ENCODE peak calls at places on chromosomes 2 and 18, in ten cellular contexts. W is AG10803; O is fibroblast of pulmonary artery; Y is A549; T is mesendoderm; D is ovary; X is CD8-positive, alpha-beta memory T cell; I is Panc1; F is fibroblast of lung; J is Caco-2. U is an unnamed sample.

GRCh38 chr2:174682578-174683391 is 81.5 kb downstream of the CHRNA1 start:
- DNase-seq in X (peak; percentile 80), Y (peak; percentile 64), I (no peak), D (peak; percentile 83), W (peak; percentile 63), F (peak; percentile 63), J (peak; percentile 58), O (peak; percentile 66), T (peak; percentile 78), U (peak; percentile 83)

GRCh38 chr18:10928971-10929373 is 220.4 kb downstream of the PIEZO2 start:
- DNase-seq in O (peak; percentile 39), J (no peak), Y (no peak), W (peak; percentile 51), T (no peak), D (no peak), I (no peak), F (peak; percentile 92), X (no peak), U (no peak)

GRCh38 chr2:216023055-216023648 is 9.8 kb upstream of the MREG start:
- DNase-seq in F (peak; percentile 40), I (no peak), W (peak; percentile 58), X (no peak), O (peak; percentile 71), J (peak; percentile 68), Y (peak; percentile 58), D (no peak), T (peak; percentile 77), U (no peak)

GRCh38 chr2:127673304-127674069 is 1.8 kb downstream of the LIMS2 start:
- DNase-seq in I (no peak), W (no peak), F (no peak), O (no peak), J (no peak), Y (no peak), D (no peak), T (no peak), X (no peak), U (no peak)

GRCh38 chr2:240526521-240526920 is 31.3 kb downstream of the ANKMY1 start:
- DNase-seq in F (no peak), X (no peak), J (no peak), O (no peak), W (no peak), Y (no peak), D (no peak), I (no peak), T (no peak), U (no peak)

GRCh38 chr2:56816666-56817065 is 632.9 kb downstream of the CCDC85A start:
- DNase-seq in X (no peak), O (no peak), D (no peak), T (no peak), W (no peak), Y (no peak), J (no peak), F (no peak), I (no peak), U (no peak)

GRCh38 chr18:74397572-74397971 is 59.5 kb downstream of the DIPK1C start:
- DNase-seq in O (no peak), T (peak; percentile 5), W (no peak), D (no peak), F (no peak), Y (no peak), I (no peak), J (peak; percentile 29), X (no peak), U (peak; percentile 47)

GRCh38 chr2:46183426-46183825 is 113.8 kb upstream of the EPAS1 start:
- DNase-seq in Y (no peak), X (no peak), D (no peak), J (no peak), F (no peak), T (no peak), O (no peak), I (no peak), W (no peak), U (no peak)

GRCh38 chr2:164671664-164672396 is 50.5 kb upstream of the GRB14 start:
- DNase-seq in Y (no peak), D (no peak), I (no peak), X (no peak), F (peak; percentile 59), O (peak; percentile 8), W (peak; percentile 72), T (no peak), J (no peak), U (no peak)

GRCh38 chr2:113068706-113069485 is 1.1 kb downstream of the IL1F10 start:
- DNase-seq in X (no peak), T (peak; percentile 6), Y (no peak), J (peak; percentile 60), W (peak; percentile 22), I (no peak), F (no peak), D (no peak), O (no peak), U (no peak)

GRCh38 chr2:26017464-26018183 is 16.3 kb upstream of the RAB10 start:
- DNase-seq in F (no peak), W (no peak), Y (no peak), T (no peak), X (no peak), O (no peak), D (no peak), J (no peak), I (no peak), U (no peak)

GRCh38 chr18:48951448-48952286 is 902 bp upstream of the SMAD7 start:
- DNase-seq in F (peak; percentile 89), J (peak; percentile 71), T (peak; percentile 97), Y (peak; percentile 86), O (peak; percentile 92), W (peak; percentile 93), D (peak; percentile 91), I (no peak), X (peak; percentile 92), U (peak; percentile 91)

GRCh38 chr18:48954837-48955527 is 4.2 kb upstream of the SMAD7 start:
- DNase-seq in Y (no peak), T (no peak), D (no peak), J (no peak), I (no peak), F (no peak), W (no peak), X (no peak), O (no peak), U (no peak)

GRCh38 chr18:48950536-48951447 is at the start of gene SMAD7:
- DNase-seq in I (no peak), T (no peak), Y (no peak), W (no peak), O (peak; percentile 41), J (no peak), X (peak; percentile 55), F (no peak), D (peak; percentile 65), U (no peak)

GRCh38 chr18:48952287-48953095 is 1.7 kb upstream of the SMAD7 start:
- DNase-seq in W (peak; percentile 87), T (peak; percentile 95), O (peak; percentile 83), X (peak; percentile 78), I (no peak), F (peak; percentile 92), J (peak; percentile 62), Y (peak; percentile 74), D (peak; percentile 87), U (peak; percentile 87)

GRCh38 chr18:48953096-48953706 is 2.4 kb upstream of the SMAD7 start:
- DNase-seq in F (no peak), O (no peak), W (no peak), X (no peak), J (no peak), I (no peak), Y (no peak), T (no peak), D (no peak), U (no peak)
- H3K4me3 ChIP-seq in F (peak overlapping the region; percentile 57), O (peak overlapping the region; percentile 65), W (peak overlapping the region; percentile 72), X (peak overlapping the region; percentile 70), J (peak overlapping the region; percentile 55), I (peak overlapping the region; percentile 65), Y (peak overlapping the region; percentile 60), T (peak overlapping the region; percentile 65), D (peak overlapping the region; percentile 64), U (peak overlapping the region; percentile 86)

GRCh38 chr2:28680657-28681056 is 71.0 kb upstream of the PPP1CB start:
- DNase-seq in F (no peak), Y (no peak), W (no peak), J (no peak), D (no peak), O (no peak), X (no peak), T (no peak), I (no peak), U (no peak)
- H3K4me3 ChIP-seq in F (no peak overlapping the region), Y (no peak overlapping the region), W (no peak overlapping the region), J (no peak overlapping the region), D (no peak overlapping the region), O (no peak overlapping the region), X (no peak overlapping the region), T (no peak overlapping the region), I (no peak overlapping the region), U (no peak overlapping the region)

DNA sequence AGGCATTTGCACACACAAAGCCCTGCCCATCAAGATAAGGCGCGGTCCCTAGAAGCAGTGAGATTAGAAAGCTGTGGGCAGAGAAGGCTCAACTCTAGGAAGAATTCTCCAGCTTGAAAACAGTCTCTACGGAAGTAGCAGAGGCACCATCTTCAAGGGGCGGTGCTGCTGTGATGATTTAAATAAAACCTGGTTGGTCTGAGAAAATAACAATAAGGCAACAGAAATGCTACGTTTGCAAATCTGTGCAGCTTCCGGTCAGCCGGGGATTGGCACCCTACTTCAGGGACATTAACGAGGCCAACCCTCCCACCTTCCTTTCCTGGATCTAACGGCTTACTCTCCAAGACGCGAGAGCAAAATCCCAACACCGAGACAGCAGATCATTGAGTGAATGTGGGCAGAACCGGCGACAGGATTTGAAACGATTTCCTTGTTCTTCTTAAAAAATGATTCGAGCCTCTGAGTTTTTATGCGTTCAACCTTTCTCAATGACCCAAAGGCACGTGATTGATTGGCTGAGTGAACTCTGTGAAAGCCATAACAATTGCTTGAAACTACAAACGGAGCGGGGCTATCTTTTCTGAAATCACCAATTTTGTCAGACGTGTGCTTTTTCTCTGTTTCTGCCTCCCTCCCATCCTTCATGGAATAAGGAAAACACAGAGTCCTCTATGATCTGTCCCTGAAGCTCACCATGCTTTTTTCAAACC is 93.7 kb upstream of the ZNF516 start:
- DNase-seq in I (no peak), D (no peak), J (no peak), W (no peak), O (peak; percentile 21), T (no peak), F (peak; percentile 43), Y (no peak), X (no peak), U (no peak)
- H3K4me3 ChIP-seq in I (peak overlapping the region; percentile 35), D (peak overlapping the region; percentile 31), J (no peak overlapping the region), W (peak overlapping the region; percentile 18), O (peak overlapping the region; percentile 35), T (no peak overlapping the region), F (peak overlapping the region; percentile 45), Y (peak overlapping the region; percentile 17), X (no peak overlapping the region), U (no peak overlapping the region)

GRCh38 chr2:88760819-88761598 is 69.5 kb downstream of the RPIA start:
- DNase-seq in J (no peak), D (no peak), I (no peak), Y (no peak), X (no peak), F (no peak), W (no peak), T (no peak), O (no peak), U (no peak)

GRCh38 chr2:88764850-88765153 is 73.3 kb downstream of the RPIA start:
- DNase-seq in Y (no peak), I (no peak), F (no peak), D (no peak), T (no peak), W (no peak), J (no peak), X (no peak), O (no peak), U (no peak)

GRCh38 chr2:88764141-88764849 is 72.8 kb downstream of the RPIA start:
- DNase-seq in D (no peak), W (no peak), O (no peak), X (no peak), J (no peak), F (no peak), I (no peak), Y (no peak), T (no peak), U (no peak)

GRCh38 chr2:88765154-88765948 is 73.9 kb downstream of the RPIA start:
- DNase-seq in Y (peak; percentile 41), I (no peak), F (peak; percentile 29), O (peak; percentile 10), T (peak; percentile 76), X (no peak), W (peak; percentile 6), J (no peak), D (no peak), U (peak; percentile 77)
- H3K4me3 ChIP-seq in Y (peak overlapping the region; percentile 37), I (no peak overlapping the region), F (no peak overlapping the region), O (peak overlapping the region; percentile 21), T (no peak overlapping the region), X (no peak overlapping the region), W (peak overlapping the region; percentile 20), J (no peak overlapping the region), D (no peak overlapping the region), U (peak overlapping the region; percentile 32)